ENCODE peak calls at places on chromosomes 1 and 21, in eight cellular contexts. D, V, Y, P, F, G, X and T are unnamed samples.
A peak's percentile ranks its signal among the peaks of the same experiment; 100 is the strongest.

GRCh38 chr1:54249798-54250497 is 50.0 kb downstream of the MRPL37 start:
- DNase-seq in D (peak; percentile 54), V (peak; percentile 60), Y (no peak), P (no peak), F (peak; percentile 88), G (no peak), X (peak; percentile 83), T (no peak)

GRCh38 chr1:172499636-172500141 is 33.3 kb upstream of the SUCO start:
- DNase-seq in D (no peak), V (no peak), Y (no peak), P (no peak), F (no peak), G (no peak), X (peak; percentile 75), T (no peak)

GRCh38 chr1:41838266-41838665 is 80.5 kb downstream of the HIVEP3 start:
- DNase-seq in D (no peak), V (no peak), Y (no peak), P (no peak), F (no peak), G (no peak), X (no peak), T (no peak)

GRCh38 chr1:241642593-241642944 is 2.4 kb upstream of the CHML start:
- DNase-seq in D (no peak), V (no peak), Y (no peak), P (no peak), F (no peak), G (no peak), X (no peak), T (no peak)

GRCh38 chr1:162251102-162251501 is 125.6 kb downstream of the SPATA46 start:
- DNase-seq in D (no peak), V (no peak), Y (no peak), P (no peak), F (no peak), G (no peak), X (no peak), T (no peak)

GRCh38 chr21:34630536-34631143 is 15.7 kb upstream of the RCAN1 start:
- DNase-seq in D (peak; percentile 60), V (peak; percentile 49), Y (no peak), P (no peak), F (peak; percentile 26), G (peak; percentile 76), X (peak; percentile 61), T (no peak)

GRCh38 chr1:85406887-85407593 is 57.9 kb downstream of the DDAH1 start:
- DNase-seq in D (peak; percentile 94), V (peak; percentile 37), Y (no peak), P (no peak), F (no peak), G (no peak), X (no peak), T (no peak)

GRCh38 chr1:207579436-207579799 is 65.5 kb upstream of the CR1L start:
- DNase-seq in D (peak; percentile 60), V (peak; percentile 27), Y (no peak), P (no peak), F (no peak), G (peak; percentile 26), X (peak; percentile 61), T (no peak)

GRCh38 chr1:190159146-190159545 is 318.5 kb downstream of the BRINP3 start:
- DNase-seq in D (peak; percentile 9), V (no peak), Y (no peak), P (no peak), F (no peak), G (no peak), X (no peak), T (no peak)

GRCh38 chr1:1199141-1199960 is 7.0 kb downstream of the TNFRSF18 start:
- DNase-seq in D (no peak), V (no peak), Y (peak; percentile 86), P (no peak), F (no peak), G (no peak), X (no peak), T (no peak)

GRCh38 chr1:47921935-47922415 is 75.2 kb downstream of the TRABD2B start:
- DNase-seq in D (no peak), V (no peak), Y (no peak), P (no peak), F (no peak), G (no peak), X (no peak), T (no peak)